ENCODE peak calls at places on chromosomes 3 and 15, in five cellular contexts. One of them, this sample, is unnamed.

GRCh38 chr3:196997311-196997710 is 28.7 kb upstream of the PIGZ start:
- DNase-seq in HL-60: no peak
- DNase-seq in mammary epithelial cell: no peak
- DNase-seq in H1: no peak
- DNase-seq in Panc1: no peak
- DNase-seq in this sample: no peak

GRCh38 chr3:37712918-37713819 is 148.5 kb upstream of the CTDSPL start:
- DNase-seq in H1: no peak
- DNase-seq in mammary epithelial cell: no peak
- DNase-seq in HL-60: no peak
- DNase-seq in Panc1: no peak
- DNase-seq in this sample: no peak

GRCh38 chr3:29171583-29171990 is 109.3 kb upstream of the RBMS3 start:
- DNase-seq in H1: no peak
- DNase-seq in Panc1: no peak
- DNase-seq in HL-60: no peak
- DNase-seq in mammary epithelial cell: no peak
- DNase-seq in this sample: no peak

GRCh38 chr15:89971592-89971997 is 29.5 kb upstream of the ZNF710 start:
- DNase-seq in Panc1: peak
- DNase-seq in H1: peak
- DNase-seq in HL-60: peak
- DNase-seq in mammary epithelial cell: peak
- DNase-seq in this sample: no peak

GRCh38 chr3:139528281-139528680 is 11.3 kb downstream of the RBP1 start:
- DNase-seq in mammary epithelial cell: no peak
- DNase-seq in Panc1: no peak
- DNase-seq in H1: no peak
- DNase-seq in HL-60: no peak
- DNase-seq in this sample: no peak

GRCh38 chr3:23748398-23749110 is 57.2 kb upstream of the UBE2E1 start:
- DNase-seq in HL-60: peak
- DNase-seq in mammary epithelial cell: peak
- DNase-seq in Panc1: no peak
- DNase-seq in H1: no peak
- DNase-seq in this sample: no peak

GRCh38 chr15:91482799-91483198 is 370.7 kb upstream of the SLCO3A1 start:
- DNase-seq in HL-60: no peak
- DNase-seq in mammary epithelial cell: no peak
- DNase-seq in H1: no peak
- DNase-seq in Panc1: no peak
- DNase-seq in this sample: no peak

GRCh38 chr15:65094294-65094995 is 17.9 kb downstream of the KBTBD13 start:
- DNase-seq in mammary epithelial cell: peak
- DNase-seq in HL-60: no peak
- DNase-seq in H1: no peak
- DNase-seq in Panc1: no peak
- DNase-seq in this sample: no peak

GRCh38 chr3:125679258-125679657 is 84.0 kb upstream of the OSBPL11 start:
- DNase-seq in HL-60: no peak
- DNase-seq in mammary epithelial cell: peak
- DNase-seq in Panc1: no peak
- DNase-seq in H1: no peak
- DNase-seq in this sample: no peak

GRCh38 chr3:101128786-101129185 is 135.6 kb upstream of the ABI3BP start:
- DNase-seq in H1: no peak
- DNase-seq in mammary epithelial cell: peak
- DNase-seq in Panc1: no peak
- DNase-seq in HL-60: no peak
- DNase-seq in this sample: no peak

GRCh38 chr3:148006508-148006907 is 597.3 kb downstream of the ZIC1 start:
- DNase-seq in mammary epithelial cell: peak
- DNase-seq in HL-60: no peak
- DNase-seq in Panc1: no peak
- DNase-seq in H1: no peak
- DNase-seq in this sample: no peak

GRCh38 chr3:69204315-69204957 is 82.0 kb upstream of the LMOD3 start:
- DNase-seq in mammary epithelial cell: no peak
- DNase-seq in H1: no peak
- DNase-seq in HL-60: no peak
- DNase-seq in Panc1: no peak
- DNase-seq in this sample: no peak

GRCh38 chr3:197749315-197749600 is 425 bp upstream of the FYTTD1 start:
- DNase-seq in mammary epithelial cell: peak
- DNase-seq in H1: no peak
- DNase-seq in HL-60: no peak
- DNase-seq in Panc1: no peak
- DNase-seq in this sample: no peak

GRCh38 chr15:89114974-89115373 is 26.7 kb downstream of the ABHD2 start:
- DNase-seq in HL-60: no peak
- DNase-seq in Panc1: no peak
- DNase-seq in mammary epithelial cell: no peak
- DNase-seq in H1: no peak
- DNase-seq in this sample: no peak

GRCh38 chr3:84755860-84756259 is 202.9 kb upstream of the CADM2 start:
- DNase-seq in HL-60: peak
- DNase-seq in mammary epithelial cell: no peak
- DNase-seq in Panc1: no peak
- DNase-seq in H1: no peak
- DNase-seq in this sample: no peak

GRCh38 chr3:52134761-52135160 is 19.5 kb downstream of the POC1A start:
- DNase-seq in Panc1: no peak
- DNase-seq in H1: no peak
- DNase-seq in mammary epithelial cell: no peak
- DNase-seq in HL-60: no peak
- DNase-seq in this sample: no peak

GRCh38 chr15:58227706-58228543 is 89.7 kb downstream of the AQP9 start:
- DNase-seq in Panc1: peak
- DNase-seq in mammary epithelial cell: peak
- DNase-seq in HL-60: peak
- DNase-seq in H1: peak
- DNase-seq in this sample: no peak

GRCh38 chr15:99446565-99447496 is 119.0 kb upstream of the MEF2A start:
- DNase-seq in Panc1: no peak
- DNase-seq in mammary epithelial cell: no peak
- DNase-seq in H1: no peak
- DNase-seq in HL-60: no peak
- DNase-seq in this sample: no peak

GRCh38 chr3:40690696-40691597 is 166.2 kb downstream of the ZNF621 start:
- DNase-seq in Panc1: no peak
- DNase-seq in HL-60: no peak
- DNase-seq in H1: no peak
- DNase-seq in mammary epithelial cell: no peak
- DNase-seq in this sample: no peak

GRCh38 chr15:34252545-34252944 is 27.7 kb downstream of the EMC4 start:
- DNase-seq in HL-60: peak
- DNase-seq in mammary epithelial cell: no peak
- DNase-seq in H1: no peak
- DNase-seq in Panc1: no peak
- DNase-seq in this sample: no peak

GRCh38 chr3:11452988-11453847 is 181.0 kb downstream of the ATG7 start:
- DNase-seq in HL-60: no peak
- DNase-seq in mammary epithelial cell: peak
- DNase-seq in H1: no peak
- DNase-seq in Panc1: no peak
- DNase-seq in this sample: peak

GRCh38 chr15:75891895-75892294 is 11.8 kb upstream of the FBXO22 start:
- DNase-seq in HL-60: no peak
- DNase-seq in Panc1: no peak
- DNase-seq in mammary epithelial cell: peak
- DNase-seq in H1: no peak
- DNase-seq in this sample: no peak

GRCh38 chr3:50611464-50612233 is at the start of gene CISH:
- DNase-seq in H1: peak
- DNase-seq in mammary epithelial cell: peak
- DNase-seq in Panc1: no peak
- DNase-seq in HL-60: peak
- DNase-seq in this sample: peak
- TF ChIP-seq CTCF in H1: peak
- TF ChIP-seq CTCF in mammary epithelial cell: peak
- TF ChIP-seq CTCF in Panc1: peak
- TF ChIP-seq CTCF in HL-60: no peak
- TF ChIP-seq CTCF in this sample: peak

GRCh38 chr15:95826831-95827230 is 503.7 kb upstream of the NR2F2 start:
- DNase-seq in Panc1: no peak
- DNase-seq in HL-60: no peak
- DNase-seq in H1: no peak
- DNase-seq in mammary epithelial cell: peak
- DNase-seq in this sample: no peak
- TF ChIP-seq CTCF in Panc1: peak
- TF ChIP-seq CTCF in HL-60: no peak
- TF ChIP-seq CTCF in H1: peak
- TF ChIP-seq CTCF in mammary epithelial cell: peak
- TF ChIP-seq CTCF in this sample: no peak

GRCh38 chr3:47836986-47837385 is 34.0 kb downstream of the DHX30 start:
- DNase-seq in Panc1: no peak
- DNase-seq in H1: no peak
- DNase-seq in HL-60: no peak
- DNase-seq in mammary epithelial cell: no peak
- DNase-seq in this sample: no peak
- TF ChIP-seq CTCF in Panc1: no peak
- TF ChIP-seq CTCF in H1: no peak
- TF ChIP-seq CTCF in HL-60: no peak
- TF ChIP-seq CTCF in mammary epithelial cell: no peak
- TF ChIP-seq CTCF in this sample: no peak

DNA sequence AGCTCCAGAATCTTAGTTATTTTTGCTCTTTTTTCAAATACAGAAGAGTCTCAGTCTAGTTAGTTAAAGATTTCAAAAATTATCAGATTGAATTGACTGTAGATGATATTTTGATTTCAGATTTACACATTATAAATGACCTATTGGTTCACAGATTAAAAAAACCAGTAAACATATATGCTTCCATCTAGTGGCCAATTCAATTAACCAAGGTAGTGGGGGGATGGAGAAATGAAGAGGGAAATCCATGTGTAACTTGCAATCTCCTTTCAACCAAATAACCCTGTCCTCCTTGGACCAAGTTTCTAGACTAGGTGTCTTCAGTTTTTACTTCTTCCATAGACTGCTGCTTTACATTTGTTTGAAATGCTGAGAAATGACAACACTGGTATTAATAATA is 789.8 kb downstream of the ROBO1 start:
- DNase-seq in H1: no peak
- DNase-seq in HL-60: no peak
- DNase-seq in mammary epithelial cell: peak
- DNase-seq in Panc1: no peak
- DNase-seq in this sample: no peak
- TF ChIP-seq CTCF in H1: peak
- TF ChIP-seq CTCF in HL-60: no peak
- TF ChIP-seq CTCF in mammary epithelial cell: peak
- TF ChIP-seq CTCF in Panc1: peak
- TF ChIP-seq CTCF in this sample: peak

GRCh38 chr3:151426337-151426648 is 34.6 kb downstream of the IGSF10 start:
- DNase-seq in mammary epithelial cell: no peak
- DNase-seq in Panc1: no peak
- DNase-seq in HL-60: peak
- DNase-seq in H1: no peak
- DNase-seq in this sample: no peak
- TF ChIP-seq CTCF in mammary epithelial cell: peak
- TF ChIP-seq CTCF in Panc1: peak
- TF ChIP-seq CTCF in HL-60: no peak
- TF ChIP-seq CTCF in H1: peak
- TF ChIP-seq CTCF in this sample: no peak